ENCODE peak calls at places on chromosome 22, in seven cellular contexts. N is Daoy; C is memory B cell; Y is stimulated activated naive CD4-positive, alpha-beta T cell treated with Interleukin-2 at 50 U/mL for 16 hours; V is NAMALWA; H is neuronal stem cell; T is mucosa of descending colon. K is an unnamed sample.

GRCh38 chr22:39589880-39590279 is 19.3 kb downstream of the CACNA1I start:
- DNase-seq in N (no peak), C (no peak), Y (no peak), V (no peak), H (no peak), T (no peak), K (no peak)

GRCh38 chr22:20430641-20431519 is 6.7 kb downstream of the SCARF2 start:
- DNase-seq in N (no peak), C (peak), Y (peak), V (no peak), H (peak), T (peak), K (peak)

GRCh38 chr22:27913162-27913741 is 5.8 kb downstream of the PITPNB start:
- DNase-seq in N (no peak), C (no peak), Y (no peak), V (peak), H (no peak), T (no peak), K (peak)

GRCh38 chr22:44532466-44533025 is 34.5 kb upstream of the RTL6 start:
- DNase-seq in N (no peak), C (no peak), Y (no peak), V (no peak), H (no peak), T (no peak), K (no peak)

GRCh38 chr22:17998913-17999312 is 25.4 kb downstream of the MICAL3 start:
- DNase-seq in N (no peak), C (no peak), Y (no peak), V (no peak), H (no peak), T (no peak), K (no peak)

GRCh38 chr22:27949421-27949820 is 30.4 kb upstream of the PITPNB start:
- DNase-seq in N (no peak), C (no peak), Y (no peak), V (no peak), H (no peak), T (no peak), K (no peak)

GRCh38 chr22:32042924-32043323 is at the start of gene SLC5A1:
- DNase-seq in N (no peak), C (no peak), Y (no peak), V (no peak), H (no peak), T (peak), K (no peak)

GRCh38 chr22:16932577-16932976 is 75.4 kb downstream of the GAB4 start:
- DNase-seq in N (no peak), C (no peak), Y (no peak), V (no peak), H (no peak), T (no peak), K (no peak)

GRCh38 chr22:27065259-27065658 is 407.9 kb downstream of the MIAT start:
- DNase-seq in N (no peak), C (no peak), Y (no peak), V (no peak), H (no peak), T (no peak), K (no peak)

K was measured in iris pigment epithelial cell.